ENCODE peak calls at places on chromosomes 7 and 10, in seven cellular contexts. A, Z, X, O, W, K and J are unnamed samples.

GRCh38 chr7:29147821-29148220 is 1.5 kb upstream of the CPVL start:
- DNase-seq in K (no peak), A (no peak), O (no peak), X (no peak), Z (no peak), W (no peak), J (no peak)

GRCh38 chr7:6175642-6176041 is 96.8 kb downstream of the CYTH3 start:
- DNase-seq in A (no peak), O (no peak), X (no peak), W (no peak), Z (no peak), K (peak; percentile 71), J (no peak)

GRCh38 chr10:25226775-25227682 is 52.2 kb downstream of the GPR158 start:
- DNase-seq in Z (no peak), W (peak; percentile 31), X (no peak), A (no peak), K (peak; percentile 59), O (no peak), J (no peak)

GRCh38 chr7:4164556-4164955 is 517.5 kb upstream of the FOXK1 start:
- DNase-seq in O (no peak), A (no peak), X (no peak), Z (no peak), W (no peak), K (no peak), J (no peak)

GRCh38 chr10:86654411-86655172 is at the start of gene OPN4:
- DNase-seq in Z (no peak), X (no peak), O (peak; percentile 38), K (no peak), W (peak; percentile 5), A (no peak), J (no peak)

GRCh38 chr10:120456626-120457430 is at the start of gene PLPP4:
- DNase-seq in X (no peak), Z (peak; percentile 29), K (peak; percentile 53), O (no peak), W (no peak), A (no peak), J (no peak)

GRCh38 chr10:73773152-73773879 is 8.5 kb upstream of the CHCHD1 start:
- DNase-seq in K (no peak), W (no peak), O (peak; percentile 69), X (no peak), Z (no peak), A (no peak), J (no peak)

GRCh38 chr7:99123571-99124033 is 20.3 kb downstream of the SMURF1 start:
- DNase-seq in A (no peak), Z (no peak), K (peak; percentile 81), X (no peak), W (no peak), O (peak; percentile 83), J (no peak)

GRCh38 chr7:73367006-73367405 is 39.0 kb downstream of the FKBP6 start:
- DNase-seq in W (no peak), K (no peak), Z (no peak), O (no peak), A (no peak), X (no peak), J (no peak)

GRCh38 chr10:7305053-7305452 is 105.8 kb downstream of the SFMBT2 start:
- DNase-seq in Z (no peak), K (no peak), O (no peak), W (no peak), A (no peak), X (no peak), J (no peak)

GRCh38 chr7:65731562-65732035 is 141.3 kb upstream of the VKORC1L1 start:
- DNase-seq in K (no peak), Z (no peak), O (no peak), X (no peak), A (no peak), W (peak; percentile 28), J (no peak)

GRCh38 chr10:72625276-72625607 is 637 bp downstream of the MICU1 start:
- DNase-seq in K (no peak), X (no peak), O (no peak), A (no peak), W (no peak), Z (no peak), J (no peak)

GRCh38 chr10:85624511-85624910 is 742.1 kb downstream of the GRID1 start:
- DNase-seq in O (no peak), Z (no peak), W (no peak), X (no peak), A (no peak), K (no peak), J (no peak)

GRCh38 chr10:98478430-98479222 is 31.9 kb upstream of the HPS1 start:
- DNase-seq in W (no peak), K (no peak), Z (no peak), A (no peak), X (no peak), O (no peak), J (no peak)

GRCh38 chr10:119421887-119422684 is 120.4 kb downstream of the RGS10 start:
- DNase-seq in O (no peak), X (no peak), Z (no peak), A (no peak), W (no peak), K (no peak), J (no peak)

GRCh38 chr10:56449770-56450169 is 88.7 kb upstream of the ZWINT start:
- DNase-seq in A (no peak), W (no peak), X (no peak), K (peak; percentile 53), Z (no peak), O (no peak), J (no peak)

GRCh38 chr7:18429547-18429946 is 66.0 kb upstream of the HDAC9 start:
- DNase-seq in O (no peak), X (no peak), K (peak; percentile 79), Z (no peak), W (no peak), A (no peak), J (no peak)

GRCh38 chr7:157003445-157004049 is 6.9 kb downstream of the MNX1 start:
- DNase-seq in X (no peak), O (peak; percentile 61), W (peak; percentile 82), K (no peak), A (no peak), Z (no peak), J (no peak)

GRCh38 chr7:90766814-90767564 is 170.9 kb downstream of the CDK14 start:
- DNase-seq in W (peak; percentile 47), K (peak; percentile 70), X (peak; percentile 42), A (no peak), Z (peak; percentile 52), O (peak; percentile 66), J (no peak)

GRCh38 chr10:99524736-99525380 is 7.9 kb upstream of the NKX2-3 start:
- DNase-seq in O (no peak), Z (no peak), A (no peak), W (no peak), X (no peak), K (no peak), J (no peak)
- H3K27me3 ChIP-seq in O (no peaks in the 10 kb centered on the region), Z (peaks cover 91% of the 10 kb centered on the region), A (peaks cover 2% of the 10 kb centered on the region), W (peaks cover 97% of the 10 kb centered on the region), X (peaks cover 98% of the 10 kb centered on the region), K (peaks cover 66% of the 10 kb centered on the region), J (peaks cover 87% of the 10 kb centered on the region)

DNA sequence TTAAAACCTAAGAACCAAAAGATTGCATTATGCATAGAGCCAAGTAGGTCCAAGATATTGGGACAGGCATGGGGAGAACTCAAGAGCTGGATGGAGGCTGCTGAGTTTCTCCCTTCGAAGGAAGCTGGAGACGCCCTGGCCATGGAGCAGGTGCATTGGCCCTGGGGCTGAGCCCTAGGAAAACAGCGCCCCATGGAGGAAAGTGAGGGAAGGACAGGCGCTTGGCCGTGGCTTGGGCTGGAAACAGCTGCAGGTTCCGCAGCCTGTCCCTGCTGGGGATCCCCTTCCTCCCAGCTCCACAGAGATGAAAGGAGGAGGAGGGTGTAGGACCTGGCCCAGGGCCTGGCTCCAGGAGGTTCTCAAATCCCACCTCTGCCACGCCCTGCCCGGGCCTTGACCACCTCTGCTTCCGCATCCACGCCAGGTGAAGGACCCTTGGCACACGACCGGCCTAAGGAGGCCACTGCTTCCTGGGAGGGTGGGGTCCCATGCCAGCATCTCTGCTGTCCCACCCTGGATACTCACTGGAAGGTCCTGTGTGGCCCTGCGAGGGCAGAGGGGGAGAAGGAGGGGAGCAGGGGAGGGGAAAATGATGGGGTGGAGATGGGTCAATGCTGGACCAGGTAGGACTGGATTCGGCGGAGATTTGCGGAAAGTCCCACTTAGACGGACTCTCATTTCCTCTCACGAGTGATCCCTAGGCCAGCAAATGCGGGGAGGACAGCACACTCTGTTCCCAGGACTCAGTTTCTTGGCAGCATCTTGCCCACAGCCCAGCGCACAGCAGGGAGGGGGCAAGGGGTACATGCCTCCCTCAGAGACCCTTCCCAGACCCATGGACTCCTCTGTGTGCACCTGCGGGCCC is 258.6 kb upstream of the TCERG1L start:
- DNase-seq in O (peak; percentile 55), W (no peak), X (no peak), A (no peak), Z (no peak), K (no peak), J (no peak)
- TF ChIP-seq CTCF in O (no peak), W (no peak), X (no peak), A (no peak), Z (no peak), K (no peak), J (no peak)

GRCh38 chr10:113087082-113088029 is 137.3 kb downstream of the TCF7L2 start:
- DNase-seq in K (peak; percentile 95), A (no peak), Z (peak; percentile 71), O (peak; percentile 85), W (peak; percentile 80), X (peak; percentile 98), J (no peak)

GRCh38 chr10:113085776-113086175 is 135.7 kb downstream of the TCF7L2 start:
- DNase-seq in K (no peak), W (no peak), X (no peak), A (no peak), Z (no peak), O (peak; percentile 54), J (no peak)

GRCh38 chr10:113080621-113081229 is 130.7 kb downstream of the TCF7L2 start:
- DNase-seq in X (no peak), O (no peak), A (no peak), K (no peak), Z (no peak), W (no peak), J (no peak)

GRCh38 chr10:113086282-113086681 is 136.2 kb downstream of the TCF7L2 start:
- DNase-seq in A (no peak), W (no peak), X (no peak), K (no peak), O (peak; percentile 6), Z (no peak), J (no peak)

DNA sequence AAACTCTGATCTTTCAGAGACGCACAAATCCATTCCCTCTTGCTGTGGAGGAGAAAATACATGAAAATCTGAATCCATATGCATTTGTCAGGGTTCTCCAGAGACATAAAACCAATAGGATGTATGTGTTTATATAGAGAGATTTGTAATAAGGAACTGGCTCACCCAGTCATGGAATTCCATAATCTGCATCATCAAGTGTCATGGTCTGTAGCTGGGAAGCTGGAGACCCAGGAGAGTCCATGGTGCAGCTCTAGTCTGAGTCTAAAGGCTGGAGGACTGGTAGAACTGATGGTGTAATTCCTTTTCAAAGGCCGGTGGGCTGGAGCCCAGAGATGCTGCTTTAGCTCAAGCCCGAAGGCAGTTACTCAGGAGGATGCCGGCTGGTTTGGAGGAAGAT is 134.0 kb downstream of the TCF7L2 start:
- DNase-seq in O (no peak), A (no peak), X (no peak), W (no peak), Z (no peak), K (no peak), J (no peak)
- H3K27me3 ChIP-seq in O (no peaks in the 10 kb centered on the region), A (no peaks in the 10 kb centered on the region), X (no peaks in the 10 kb centered on the region), W (no peaks in the 10 kb centered on the region), Z (no peaks in the 10 kb centered on the region), K (no peaks in the 10 kb centered on the region), J (no peaks in the 10 kb centered on the region)

GRCh38 chr10:47062801-47063200 is 151.6 kb downstream of the PTPN20 start:
- DNase-seq in K (peak; percentile 77), W (no peak), Z (no peak), X (no peak), A (no peak), O (peak; percentile 62), J (no peak)
- TF ChIP-seq CTCF in K (peak; percentile 58), W (no peak), Z (no peak), X (peak; percentile 43), A (no peak), O (peak; percentile 9), J (no peak)